ENCODE peak calls at places on chromosomes 1 and 21, in six cellular contexts. N is fibroblast of lung, C is PC-9, Q is GM12878, F is hepatocyte, V is PC-3. Z is an unnamed sample.

GRCh38 chr1:107862064-107862463 is 102.9 kb downstream of the VAV3 start:
- DNase-seq in N (no peak), C (no peak), Q (no peak), F (no peak), V (no peak), Z (no peak)

GRCh38 chr1:29519108-29519507 is 282.8 kb downstream of the PTPRU start:
- DNase-seq in N (no peak), C (no peak), Q (no peak), F (no peak), V (no peak), Z (no peak)

GRCh38 chr1:96424882-96425281 is 296.7 kb upstream of the PTBP2 start:
- DNase-seq in N (peak; percentile 75), C (no peak), Q (no peak), F (no peak), V (no peak), Z (no peak)

GRCh38 chr1:156705321-156705917 is at the start of gene CRABP2:
- DNase-seq in N (peak; percentile 37), C (peak; percentile 60), Q (no peak), F (peak; percentile 77), V (peak; percentile 53), Z (no peak)

GRCh38 chr1:230632273-230632873 is 9.9 kb upstream of the COG2 start:
- DNase-seq in N (peak; percentile 11), C (peak; percentile 44), Q (no peak), F (peak; percentile 60), V (peak; percentile 85), Z (no peak)

GRCh38 chr1:246753670-246754535 is 29.7 kb downstream of the SCCPDH start:
- DNase-seq in N (peak; percentile 38), C (peak; percentile 54), Q (peak; percentile 8), F (peak; percentile 80), V (peak; percentile 81), Z (no peak)

GRCh38 chr1:110211503-110212164 is 1.5 kb downstream of the KCNC4 start:
- DNase-seq in N (peak; percentile 12), C (no peak), Q (no peak), F (no peak), V (no peak), Z (no peak)

GRCh38 chr1:98003442-98003841 is 82.6 kb upstream of the DPYD start:
- DNase-seq in N (no peak), C (no peak), Q (no peak), F (peak; percentile 5), V (no peak), Z (no peak)

GRCh38 chr1:36157115-36157903 is 1.3 kb downstream of the MAP7D1 start:
- DNase-seq in N (peak; percentile 59), C (peak; percentile 39), Q (no peak), F (no peak), V (peak; percentile 18), Z (no peak)

GRCh38 chr1:180157108-180157507 is 2.4 kb downstream of the QSOX1 start:
- DNase-seq in N (peak; percentile 72), C (no peak), Q (no peak), F (peak; percentile 33), V (peak; percentile 29), Z (no peak)

GRCh38 chr1:89986020-89986419 is 8.9 kb upstream of the ZNF326 start:
- DNase-seq in N (no peak), C (no peak), Q (no peak), F (no peak), V (no peak), Z (no peak)

GRCh38 chr1:240138867-240139266 is 47.2 kb downstream of the FMN2 start:
- DNase-seq in N (no peak), C (no peak), Q (no peak), F (no peak), V (no peak), Z (no peak)

GRCh38 chr21:38766987-38767722 is 38.6 kb upstream of the ETS2 start:
- DNase-seq in N (no peak), C (peak; percentile 35), Q (peak; percentile 96), F (no peak), V (no peak), Z (no peak)

GRCh38 chr1:199007423-199007822 is 368.6 kb downstream of the PTPRC start:
- DNase-seq in N (no peak), C (no peak), Q (no peak), F (no peak), V (no peak), Z (no peak)

GRCh38 chr1:4064150-4064889 is 164.2 kb upstream of the C1orf174 start:
- DNase-seq in N (no peak), C (no peak), Q (no peak), F (no peak), V (no peak), Z (no peak)

GRCh38 chr1:116514708-116515525 is 55.9 kb downstream of the CD58 start:
- DNase-seq in N (peak; percentile 90), C (peak; percentile 69), Q (peak; percentile 88), F (no peak), V (peak; percentile 91), Z (no peak)

GRCh38 chr1:10765304-10765703 is 31.1 kb downstream of the CASZ1 start:
- DNase-seq in N (no peak), C (no peak), Q (no peak), F (no peak), V (no peak), Z (no peak)

GRCh38 chr1:17437260-17438175 is 2.0 kb downstream of the RCC2 start:
- DNase-seq in N (peak; percentile 42), C (peak; percentile 35), Q (no peak), F (peak; percentile 80), V (peak; percentile 54), Z (no peak)

GRCh38 chr1:162236201-162236600 is 140.5 kb downstream of the SPATA46 start:
- DNase-seq in N (peak; percentile 19), C (no peak), Q (no peak), F (no peak), V (no peak), Z (no peak)

GRCh38 chr1:24351247-24351646 is 32.1 kb downstream of the GRHL3 start:
- DNase-seq in N (no peak), C (no peak), Q (peak; percentile 17), F (no peak), V (no peak), Z (no peak)

GRCh38 chr1:33866286-33866685 is 2.4 kb downstream of the HMGB4 start:
- DNase-seq in N (peak; percentile 81), C (no peak), Q (no peak), F (peak; percentile 31), V (no peak), Z (no peak)

GRCh38 chr1:214551052-214551435 is 358 bp downstream of the PTPN14 start:
- DNase-seq in N (peak; percentile 21), C (peak; percentile 33), Q (no peak), F (peak; percentile 64), V (no peak), Z (no peak)

GRCh38 chr1:217088521-217089221 is 365.4 kb upstream of the ESRRG start:
- DNase-seq in N (peak; percentile 30), C (no peak), Q (no peak), F (no peak), V (no peak), Z (no peak)

GRCh38 chr1:23644555-23644866 is 47.1 kb upstream of the RPL11 start:
- DNase-seq in N (no peak), C (no peak), Q (no peak), F (no peak), V (no peak), Z (no peak)

GRCh38 chr1:13556224-13556764 is 27.3 kb upstream of the PDPN start:
- DNase-seq in N (no peak), C (no peak), Q (no peak), F (no peak), V (peak; percentile 21), Z (no peak)
- TF ChIP-seq EZH2 in N (no peak), C (no peak), Q (no peak), F (no peak), V (no peak), Z (no peak)

GRCh38 chr1:201591348-201591747 is 52.4 kb downstream of the NAV1 start:
- DNase-seq in N (no peak), C (no peak), Q (no peak), F (no peak), V (no peak), Z (no peak)
- H3K4me2 ChIP-seq in N (no peak overlapping the region), C (no peak overlapping the region), Q (no peak overlapping the region), F (no peak overlapping the region), V (no peak overlapping the region), Z (no peak overlapping the region)

GRCh38 chr1:245019904-245020486 is 134.8 kb upstream of the KIF26B start:
- DNase-seq in N (no peak), C (no peak), Q (no peak), F (no peak), V (no peak), Z (no peak)
- H3K27ac ChIP-seq in N (no peak overlapping the region), C (no peak overlapping the region), Q (no peak overlapping the region), F (no peak overlapping the region), V (no peak overlapping the region), Z (no peak overlapping the region)

GRCh38 chr1:226083303-226084101 is 21.0 kb downstream of the H3-3A start:
- DNase-seq in N (peak; percentile 64), C (peak; percentile 96), Q (peak; percentile 38), F (peak; percentile 93), V (peak; percentile 90), Z (no peak)
- TF ChIP-seq EZH2 in N (no peak), C (no peak), Q (no peak), F (no peak), V (no peak), Z (no peak)

GRCh38 chr1:26403656-26404055 is 7.0 kb upstream of the LIN28A start:
- DNase-seq in N (no peak), C (no peak), Q (no peak), F (no peak), V (no peak), Z (no peak)
- H3K4me2 ChIP-seq in N (no peak overlapping the region), C (no peak overlapping the region), Q (no peak overlapping the region), F (no peak overlapping the region), V (no peak overlapping the region), Z (no peak overlapping the region)

GRCh38 chr21:42671778-42672593 is 18.6 kb downstream of the PDE9A start:
- DNase-seq in N (peak; percentile 57), C (peak; percentile 16), Q (no peak), F (no peak), V (peak; percentile 87), Z (no peak)

GRCh38 chr21:42674351-42674940 is 21.0 kb downstream of the PDE9A start:
- DNase-seq in N (no peak), C (no peak), Q (no peak), F (peak; percentile 76), V (no peak), Z (no peak)

GRCh38 chr21:42670884-42671283 is 17.5 kb downstream of the PDE9A start:
- DNase-seq in N (no peak), C (no peak), Q (no peak), F (no peak), V (no peak), Z (no peak)

GRCh38 chr21:42673633-42674328 is 20.4 kb downstream of the PDE9A start:
- DNase-seq in N (no peak), C (no peak), Q (no peak), F (no peak), V (no peak), Z (no peak)

DNA sequence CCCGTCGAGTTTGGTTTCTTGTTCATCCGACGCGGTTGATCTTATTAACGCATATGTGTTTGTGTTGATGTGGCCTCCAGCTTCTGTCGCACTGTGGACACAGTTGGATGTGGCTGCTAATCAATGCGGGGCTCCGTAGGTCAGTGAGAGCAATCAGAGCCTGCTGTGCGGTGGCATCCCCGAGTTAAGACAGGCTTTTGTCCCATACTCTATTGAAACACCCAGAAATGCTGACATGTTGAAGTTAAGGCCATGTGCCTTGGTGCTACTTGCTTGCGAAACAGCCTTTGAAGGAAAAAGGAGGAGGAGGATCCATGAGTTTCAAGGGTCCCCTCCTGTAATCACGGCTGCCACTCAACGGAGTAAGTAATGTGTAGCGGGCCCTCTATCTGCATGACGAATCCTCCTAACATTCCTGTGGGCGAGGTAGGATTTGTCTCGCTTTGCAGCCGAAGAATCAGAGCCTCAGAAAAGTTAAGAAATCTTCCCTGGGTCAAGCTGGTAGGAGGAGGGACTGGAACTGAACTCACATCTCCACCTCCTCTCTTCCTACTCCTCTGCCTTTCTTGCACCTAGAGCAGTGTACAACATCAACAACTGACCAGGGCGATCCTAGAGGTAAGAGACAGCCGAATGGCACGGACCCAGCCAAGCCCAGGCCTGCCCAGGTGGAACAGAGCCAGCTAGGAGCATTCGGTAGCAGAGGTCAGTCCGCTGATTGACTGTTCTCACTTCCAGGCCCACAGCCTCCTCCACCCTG is 19.5 kb downstream of the PDE9A start:
- DNase-seq in N (peak; percentile 89), C (peak; percentile 42), Q (no peak), F (peak; percentile 71), V (peak; percentile 90), Z (no peak)
- H3K27ac ChIP-seq in N (no peak overlapping the region), C (no peak overlapping the region), Q (no peak overlapping the region), F (peak overlapping the region; percentile 87), V (peak overlapping the region; percentile 25), Z (no peak overlapping the region)

Z was measured in keratinocyte.